ENCODE peak calls at places on chromosomes 1 and 21, in five cellular contexts. W is H1, G is HepG2, X is GM12891, P is K562. E is an unnamed sample.

GRCh38 chr1:174040387-174040786 is 18.2 kb upstream of the RC3H1 start:
- DNase-seq in W (no peak), P (no peak), X (no peak), G (no peak), E (no peak)

GRCh38 chr21:28944296-28944695 is 48.4 kb downstream of the LTN1 start:
- DNase-seq in X (no peak), G (peak; percentile 14), P (no peak), W (no peak), E (no peak)

GRCh38 chr1:205262706-205263105 is 35.0 kb downstream of the TMCC2 start:
- DNase-seq in P (no peak), X (no peak), G (no peak), W (no peak), E (no peak)

GRCh38 chr1:35592991-35593769 is 20.1 kb downstream of the TFAP2E start:
- DNase-seq in P (no peak), G (no peak), W (no peak), X (no peak), E (no peak)

GRCh38 chr21:45590726-45591618 is 48.7 kb upstream of the SLC19A1 start:
- DNase-seq in W (no peak), G (no peak), P (peak; percentile 91), X (peak; percentile 70), E (peak; percentile 58)

GRCh38 chr1:26322042-26322331 is 4.2 kb downstream of the CD52 start:
- DNase-seq in X (no peak), P (no peak), G (no peak), W (no peak), E (no peak)

GRCh38 chr1:214422137-214422671 is 129.2 kb downstream of the PTPN14 start:
- DNase-seq in P (no peak), G (no peak), W (no peak), X (no peak), E (no peak)

GRCh38 chr1:226666714-226667113 is 72.4 kb downstream of the ITPKB start:
- DNase-seq in P (no peak), W (no peak), X (no peak), G (no peak), E (no peak)

GRCh38 chr1:38451541-38451993 is 405.0 kb upstream of the POU3F1 start:
- DNase-seq in P (peak; percentile 21), X (peak; percentile 6), G (no peak), W (peak; percentile 53), E (no peak)

GRCh38 chr1:244370060-244370637 is 81.6 kb downstream of the ADSS2 start:
- DNase-seq in W (no peak), P (peak; percentile 32), G (no peak), X (no peak), E (no peak)

GRCh38 chr1:81670286-81670685 is 130.4 kb upstream of the ADGRL2 start:
- DNase-seq in G (no peak), X (no peak), P (no peak), W (no peak), E (no peak)

DNA sequence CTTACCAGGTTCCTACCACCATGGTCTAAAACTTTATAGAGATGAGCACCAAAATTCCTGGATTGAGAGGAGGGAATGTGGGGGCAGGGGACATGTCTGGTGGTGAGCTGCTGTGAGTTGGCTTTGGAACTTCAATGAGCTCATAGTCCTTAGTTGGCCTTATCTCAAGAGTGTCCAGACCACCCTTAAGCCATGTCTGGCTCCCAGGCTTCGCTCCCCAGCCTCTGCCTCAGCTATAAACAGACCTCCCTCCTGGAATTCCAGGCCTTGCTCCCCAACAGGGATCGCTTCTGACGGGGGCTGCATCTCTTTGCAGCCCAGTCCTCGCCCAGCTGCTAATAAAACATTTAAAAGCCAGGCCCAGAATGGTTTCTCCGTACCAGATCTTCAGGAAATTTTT is 19.5 kb downstream of the ATF3 start:
- DNase-seq in P (no peak), X (no peak), W (no peak), G (no peak), E (no peak)
- TF ChIP-seq TAF1 in P (no peak), X (no peak), W (no peak), G (no peak), E (no peak)

DNA sequence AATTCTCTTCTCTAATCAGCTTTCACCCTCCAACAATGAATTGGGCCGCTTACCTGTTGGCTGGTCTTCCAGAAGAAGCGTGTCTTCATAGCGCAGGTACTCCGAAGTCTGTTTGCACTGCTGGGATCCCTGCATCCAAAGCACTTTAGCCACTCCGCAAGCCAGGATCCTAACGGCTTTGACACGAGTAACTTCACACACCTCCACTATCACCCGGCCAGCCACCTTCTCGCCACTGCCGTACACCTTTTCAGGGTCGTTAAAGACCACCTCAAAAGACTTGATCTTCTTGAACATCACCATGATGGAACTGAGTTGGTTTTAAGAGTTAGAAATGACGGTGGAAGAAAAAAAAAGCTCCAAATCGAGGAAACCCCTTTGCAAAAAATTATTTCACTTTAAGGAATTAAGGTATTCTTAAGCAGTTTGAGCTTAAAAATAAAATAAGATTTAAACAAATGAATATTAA is 381 bp downstream of the TXNIP start:
- DNase-seq in P (peak; percentile 39), G (no peak), X (no peak), W (no peak), E (no peak)
- TF ChIP-seq POLR2AphosphoS5 in P (no peak), G (no peak), X (no peak), W (peak; percentile 23), E (no peak)

GRCh38 chr1:31703431-31704260 is at the start of gene COL16A1:
- DNase-seq in W (peak; percentile 83), G (no peak), X (no peak), P (peak; percentile 50), E (no peak)
- TF ChIP-seq POLR2A in W (no peak), G (no peak), X (no peak), P (no peak), E (no peak)

GRCh38 chr1:235075955-235076308 is 52.7 kb downstream of the TOMM20 start:
- DNase-seq in G (no peak), X (no peak), P (no peak), W (no peak), E (no peak)
- TF ChIP-seq TAF1 in G (no peak), X (no peak), P (no peak), W (no peak), E (no peak)

GRCh38 chr1:2403273-2403672 is 9.1 kb downstream of the PEX10 start:
- DNase-seq in X (no peak), W (no peak), G (no peak), P (no peak), E (no peak)
- TF ChIP-seq POLR2AphosphoS5 in X (no peak), W (no peak), G (no peak), P (no peak), E (no peak)

GRCh38 chr1:212035123-212035834 is at the start of the genes DTL and INTS7:
- DNase-seq in W (peak; percentile 98), X (peak; percentile 87), P (peak; percentile 98), G (peak; percentile 99), E (peak; percentile 89)
- TF ChIP-seq POLR2A in W (peak; percentile 87), X (peak; percentile 87), P (peak; percentile 99), G (peak; percentile 94), E (peak; percentile 86)

GRCh38 chr1:109718495-109718894 is 6.4 kb downstream of the GSTM5 start:
- DNase-seq in P (peak; percentile 52), G (peak; percentile 65), W (no peak), X (no peak), E (no peak)
- TF ChIP-seq TAF1 in P (no peak), G (no peak), W (no peak), X (no peak), E (no peak)

GRCh38 chr1:24557220-24557619 is 1.3 kb downstream of the NCMAP start:
- DNase-seq in X (no peak), G (no peak), W (no peak), P (no peak), E (no peak)

GRCh38 chr1:24557711-24558121 is 1.8 kb downstream of the NCMAP start:
- DNase-seq in G (no peak), W (no peak), P (no peak), X (no peak), E (no peak)

GRCh38 chr1:24558902-24559791 is 3.3 kb downstream of the NCMAP start:
- DNase-seq in P (no peak), G (peak; percentile 89), X (no peak), W (peak; percentile 82), E (no peak)

GRCh38 chr1:24560361-24560760 is 4.5 kb downstream of the NCMAP start:
- DNase-seq in P (no peak), X (no peak), W (no peak), G (no peak), E (no peak)

DNA sequence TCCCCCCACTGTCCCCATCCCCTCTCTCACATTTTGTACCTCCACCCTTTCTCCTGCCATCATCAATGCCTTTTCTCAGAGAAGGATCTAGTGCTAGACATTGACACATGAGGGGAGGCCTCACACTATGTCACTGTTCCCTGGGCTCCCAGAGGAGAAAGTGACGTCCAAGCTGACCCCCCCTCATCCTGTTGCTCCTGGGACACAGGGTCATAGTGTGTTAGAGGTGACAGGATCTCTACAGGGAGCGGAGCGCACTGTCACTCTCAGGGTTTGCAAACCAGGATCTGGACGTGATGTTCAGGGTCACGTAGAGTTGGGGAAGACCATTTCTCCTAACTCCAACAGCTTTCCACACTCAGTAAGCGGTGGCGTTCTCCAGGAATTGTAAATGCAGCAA is 2.6 kb downstream of the NCMAP start:
- DNase-seq in X (no peak), G (peak; percentile 23), P (no peak), W (no peak), E (no peak)
- TF ChIP-seq POLR2AphosphoS5 in X (no peak), G (peak; percentile 9), P (no peak), W (no peak), E (no peak)

GRCh38 chr1:246072456-246072855 is 434.6 kb downstream of the SMYD3 start:
- DNase-seq in G (no peak), P (no peak), W (no peak), X (no peak), E (no peak)

GRCh38 chr1:246078126-246078887 is 428.8 kb downstream of the SMYD3 start:
- DNase-seq in W (no peak), X (no peak), P (no peak), G (peak; percentile 34), E (no peak)

GRCh38 chr1:246077476-246077875 is 429.6 kb downstream of the SMYD3 start:
- DNase-seq in P (no peak), X (no peak), W (no peak), G (no peak), E (no peak)

GRCh38 chr1:246078888-246079252 is 428.2 kb downstream of the SMYD3 start:
- DNase-seq in G (no peak), X (no peak), W (no peak), P (no peak), E (no peak)

GRCh38 chr1:246074421-246074820 is 432.7 kb downstream of the SMYD3 start:
- DNase-seq in W (no peak), X (no peak), G (no peak), P (no peak), E (no peak)
- TF ChIP-seq POLR2A in W (no peak), X (no peak), G (no peak), P (no peak), E (no peak)

E was measured in GM12892.